ENCODE peak calls at places on chromosome 1, in seven cellular contexts. Q, L, V, K, H, T and Z are unnamed samples.

GRCh38 chr1:10934150-10934818 is 78.2 kb upstream of the TARDBP start:
- DNase-seq in Q (no peak), L (no peak), V (no peak), K (no peak), H (no peak), T (no peak), Z (no peak)

GRCh38 chr1:9004731-9005708 is 21.2 kb downstream of the SLC2A7 start:
- DNase-seq in Q (peak), L (peak), V (peak), K (peak), H (peak), T (peak), Z (peak)

GRCh38 chr1:60035925-60036324 is 37.6 kb downstream of the C1orf87 start:
- DNase-seq in Q (no peak), L (no peak), V (no peak), K (no peak), H (no peak), T (no peak), Z (peak)

GRCh38 chr1:58391056-58391455 is 155.5 kb downstream of the OMA1 start:
- DNase-seq in Q (no peak), L (no peak), V (no peak), K (no peak), H (peak), T (no peak), Z (no peak)

GRCh38 chr1:8169364-8170058 is 143.4 kb upstream of the ERRFI1 start:
- DNase-seq in Q (no peak), L (peak), V (peak), K (no peak), H (peak), T (peak), Z (peak)

GRCh38 chr1:113874017-113874879 is 2.7 kb upstream of the PTPN22 start:
- DNase-seq in Q (peak), L (no peak), V (no peak), K (no peak), H (no peak), T (no peak), Z (peak)

GRCh38 chr1:56572334-56573050 is 6.9 kb downstream of the PLPP3 start:
- DNase-seq in Q (no peak), L (no peak), V (no peak), K (no peak), H (no peak), T (no peak), Z (no peak)

GRCh38 chr1:18900303-18900841 is 2.0 kb downstream of the ALDH4A1 start:
- DNase-seq in Q (no peak), L (no peak), V (peak), K (no peak), H (no peak), T (no peak), Z (no peak)

GRCh38 chr1:41313661-41314131 is 47.5 kb upstream of the FOXO6 start:
- DNase-seq in Q (peak), L (no peak), V (no peak), K (no peak), H (peak), T (no peak), Z (peak)